ENCODE peak calls at places on chromosomes 5 and 9, in four cellular contexts. One of them, this sample, is unnamed.

GRCh38 chr9:94156549-94157407 is 72.5 kb downstream of the PTPDC1 start:
- DNase-seq in heart left ventricle: peak
- DNase-seq in AG04450: no peak
- DNase-seq in heart right ventricle: peak
- DNase-seq in this sample: no peak

GRCh38 chr5:116301110-116301509 is 216.3 kb downstream of the COMMD10 start:
- DNase-seq in heart left ventricle: no peak
- DNase-seq in AG04450: no peak
- DNase-seq in heart right ventricle: no peak
- DNase-seq in this sample: no peak

GRCh38 chr9:137064027-137064879 is 6.1 kb downstream of the SAPCD2 start:
- DNase-seq in heart left ventricle: peak
- DNase-seq in heart right ventricle: peak
- DNase-seq in AG04450: no peak
- DNase-seq in this sample: no peak

GRCh38 chr5:127428748-127429147 is 88.7 kb upstream of the PRRC1 start:
- DNase-seq in AG04450: no peak
- DNase-seq in heart right ventricle: no peak
- DNase-seq in heart left ventricle: no peak
- DNase-seq in this sample: no peak

GRCh38 chr9:15246243-15246642 is 60.8 kb downstream of the TTC39B start:
- DNase-seq in AG04450: no peak
- DNase-seq in heart left ventricle: no peak
- DNase-seq in heart right ventricle: no peak
- DNase-seq in this sample: no peak

GRCh38 chr5:41519801-41520200 is 9.4 kb upstream of the PLCXD3 start:
- DNase-seq in heart left ventricle: no peak
- DNase-seq in AG04450: no peak
- DNase-seq in heart right ventricle: no peak
- DNase-seq in this sample: no peak

GRCh38 chr9:15192856-15193255 is 114.2 kb downstream of the TTC39B start:
- DNase-seq in heart left ventricle: no peak
- DNase-seq in heart right ventricle: no peak
- DNase-seq in AG04450: no peak
- DNase-seq in this sample: no peak

GRCh38 chr5:151808451-151809169 is 36.9 kb downstream of the G3BP1 start:
- DNase-seq in heart left ventricle: no peak
- DNase-seq in heart right ventricle: no peak
- DNase-seq in AG04450: no peak
- DNase-seq in this sample: no peak

GRCh38 chr5:72501475-72501874 is 5.7 kb downstream of the ZNF366 start:
- DNase-seq in heart right ventricle: no peak
- DNase-seq in AG04450: no peak
- DNase-seq in heart left ventricle: no peak
- DNase-seq in this sample: no peak

GRCh38 chr9:91158946-91159345 is 202.8 kb downstream of the AUH start:
- DNase-seq in heart left ventricle: no peak
- DNase-seq in AG04450: no peak
- DNase-seq in heart right ventricle: no peak
- DNase-seq in this sample: no peak

GRCh38 chr9:69453746-69454145 is 128.7 kb downstream of the ENTREP1 start:
- DNase-seq in AG04450: no peak
- DNase-seq in heart left ventricle: no peak
- DNase-seq in heart right ventricle: no peak
- DNase-seq in this sample: no peak

GRCh38 chr5:73823508-73823925 is 197.5 kb downstream of the ARHGEF28 start:
- DNase-seq in heart left ventricle: no peak
- DNase-seq in AG04450: no peak
- DNase-seq in heart right ventricle: no peak
- DNase-seq in this sample: no peak

GRCh38 chr5:91955610-91956009 is 572.5 kb upstream of the ARRDC3 start:
- DNase-seq in AG04450: no peak
- DNase-seq in heart left ventricle: peak
- DNase-seq in heart right ventricle: peak
- DNase-seq in this sample: no peak

GRCh38 chr5:147391781-147392180 is 118.1 kb downstream of the DPYSL3 start:
- DNase-seq in heart right ventricle: peak
- DNase-seq in AG04450: peak
- DNase-seq in heart left ventricle: peak
- DNase-seq in this sample: no peak

GRCh38 chr5:14501353-14502162 is 80.0 kb upstream of the OTULINL start:
- DNase-seq in heart right ventricle: no peak
- DNase-seq in AG04450: no peak
- DNase-seq in heart left ventricle: no peak
- DNase-seq in this sample: no peak

GRCh38 chr9:101398930-101399640 is 434 bp downstream of the ZNF189 start:
- DNase-seq in AG04450: no peak
- DNase-seq in heart left ventricle: peak
- DNase-seq in heart right ventricle: no peak
- DNase-seq in this sample: no peak

GRCh38 chr5:174364676-174365075 is 319.2 kb downstream of the NSG2 start:
- DNase-seq in AG04450: no peak
- DNase-seq in heart right ventricle: no peak
- DNase-seq in heart left ventricle: no peak
- DNase-seq in this sample: no peak

GRCh38 chr9:33884856-33885701 is 68.1 kb downstream of the UBE2R2 start:
- DNase-seq in heart left ventricle: peak
- DNase-seq in heart right ventricle: no peak
- DNase-seq in AG04450: no peak
- DNase-seq in this sample: no peak

GRCh38 chr9:125428515-125429467 is 167.2 kb downstream of the GAPVD1 start:
- DNase-seq in AG04450: no peak
- DNase-seq in heart right ventricle: no peak
- DNase-seq in heart left ventricle: peak
- DNase-seq in this sample: no peak

GRCh38 chr9:114176601-114177295 is 21.4 kb downstream of the COL27A1 start:
- DNase-seq in AG04450: no peak
- DNase-seq in heart left ventricle: no peak
- DNase-seq in heart right ventricle: no peak
- DNase-seq in this sample: no peak

GRCh38 chr5:135642179-135642505 is 63.4 kb upstream of the CXCL14 start:
- DNase-seq in heart left ventricle: no peak
- DNase-seq in heart right ventricle: no peak
- DNase-seq in AG04450: no peak
- DNase-seq in this sample: no peak

GRCh38 chr5:90438100-90438499 is 28.5 kb upstream of the CETN3 start:
- DNase-seq in heart left ventricle: no peak
- DNase-seq in AG04450: no peak
- DNase-seq in heart right ventricle: no peak
- DNase-seq in this sample: no peak

GRCh38 chr5:87526131-87526530 is 113.4 kb upstream of the CCNH start:
- DNase-seq in heart right ventricle: no peak
- DNase-seq in heart left ventricle: no peak
- DNase-seq in AG04450: no peak
- DNase-seq in this sample: no peak

GRCh38 chr9:7180247-7180646 is 422.5 kb downstream of the KDM4C start:
- DNase-seq in heart right ventricle: no peak
- DNase-seq in heart left ventricle: no peak
- DNase-seq in AG04450: no peak
- DNase-seq in this sample: no peak

GRCh38 chr5:25119654-25120053 is 474.9 kb upstream of the CDH10 start:
- DNase-seq in AG04450: no peak
- DNase-seq in heart right ventricle: no peak
- DNase-seq in heart left ventricle: no peak
- DNase-seq in this sample: no peak

GRCh38 chr5:135356522-135357318 is 42.3 kb downstream of the MACROH2A1 start:
- DNase-seq in heart right ventricle: peak
- DNase-seq in AG04450: no peak
- DNase-seq in heart left ventricle: peak
- DNase-seq in this sample: no peak

GRCh38 chr5:1883120-1883924 is 597 bp upstream of the IRX4 start:
- DNase-seq in heart right ventricle: peak
- DNase-seq in heart left ventricle: peak
- DNase-seq in AG04450: no peak
- DNase-seq in this sample: no peak

DNA sequence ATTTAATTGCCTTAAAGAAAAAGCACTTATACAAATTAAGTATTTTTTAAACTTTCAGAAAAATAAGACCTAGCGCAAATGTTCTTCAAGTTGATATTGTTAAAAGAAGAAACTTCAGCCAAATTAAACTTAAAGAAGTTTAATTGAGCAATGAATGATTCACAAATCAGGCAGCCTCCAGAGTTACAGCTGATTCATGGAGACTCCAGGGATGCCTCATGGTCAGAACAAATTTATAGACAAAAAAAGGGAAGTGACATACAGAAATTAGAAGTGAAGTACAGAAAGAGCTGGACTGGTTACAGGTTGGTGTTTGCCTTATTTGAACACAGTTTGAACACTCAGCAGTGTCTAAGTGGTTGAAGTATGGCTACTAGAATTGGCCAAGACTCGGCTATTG is 60.3 kb downstream of the CDKN2A start:
- DNase-seq in heart left ventricle: no peak
- DNase-seq in AG04450: no peak
- DNase-seq in heart right ventricle: no peak
- DNase-seq in this sample: no peak
- H3K27ac ChIP-seq in heart left ventricle: no peak
- H3K27ac ChIP-seq in AG04450: no peak
- H3K27ac ChIP-seq in heart right ventricle: no peak
- H3K27ac ChIP-seq in this sample: no peak

GRCh38 chr5:17312358-17312757 is 94.9 kb downstream of the BASP1 start:
- DNase-seq in heart left ventricle: no peak
- DNase-seq in AG04450: no peak
- DNase-seq in heart right ventricle: no peak
- DNase-seq in this sample: no peak

GRCh38 chr5:17316973-17317459 is 99.6 kb downstream of the BASP1 start:
- DNase-seq in AG04450: no peak
- DNase-seq in heart right ventricle: no peak
- DNase-seq in heart left ventricle: no peak
- DNase-seq in this sample: no peak

GRCh38 chr5:17317499-17317898 is 100.1 kb downstream of the BASP1 start:
- DNase-seq in heart right ventricle: no peak
- DNase-seq in AG04450: no peak
- DNase-seq in heart left ventricle: no peak
- DNase-seq in this sample: no peak

GRCh38 chr5:17315710-17316221 is 98.3 kb downstream of the BASP1 start:
- DNase-seq in heart left ventricle: no peak
- DNase-seq in AG04450: peak
- DNase-seq in heart right ventricle: no peak
- DNase-seq in this sample: no peak

GRCh38 chr5:17314907-17315471 is 97.6 kb downstream of the BASP1 start:
- DNase-seq in heart right ventricle: no peak
- DNase-seq in AG04450: no peak
- DNase-seq in heart left ventricle: no peak
- DNase-seq in this sample: no peak
- H3K27ac ChIP-seq in heart right ventricle: no peak
- H3K27ac ChIP-seq in AG04450: no peak
- H3K27ac ChIP-seq in heart left ventricle: no peak
- H3K27ac ChIP-seq in this sample: no peak

GRCh38 chr5:112412370-112412769 is 6.7 kb downstream of the EPB41L4A start:
- DNase-seq in heart left ventricle: no peak
- DNase-seq in AG04450: no peak
- DNase-seq in heart right ventricle: no peak
- DNase-seq in this sample: no peak

GRCh38 chr5:112418412-112419049 is 546 bp downstream of the EPB41L4A start:
- DNase-seq in heart left ventricle: peak
- DNase-seq in heart right ventricle: peak
- DNase-seq in AG04450: no peak
- DNase-seq in this sample: no peak

GRCh38 chr5:112413611-112414010 is 5.5 kb downstream of the EPB41L4A start:
- DNase-seq in heart right ventricle: no peak
- DNase-seq in AG04450: no peak
- DNase-seq in heart left ventricle: no peak
- DNase-seq in this sample: no peak

GRCh38 chr5:112417931-112418358 is 1.1 kb downstream of the EPB41L4A start:
- DNase-seq in AG04450: no peak
- DNase-seq in heart left ventricle: peak
- DNase-seq in heart right ventricle: peak
- DNase-seq in this sample: no peak

GRCh38 chr5:112415552-112415951 is 3.5 kb downstream of the EPB41L4A start:
- DNase-seq in heart left ventricle: no peak
- DNase-seq in AG04450: no peak
- DNase-seq in heart right ventricle: no peak
- DNase-seq in this sample: no peak
- H3K27ac ChIP-seq in heart left ventricle: no peak
- H3K27ac ChIP-seq in AG04450: no peak
- H3K27ac ChIP-seq in heart right ventricle: no peak
- H3K27ac ChIP-seq in this sample: no peak

DNA sequence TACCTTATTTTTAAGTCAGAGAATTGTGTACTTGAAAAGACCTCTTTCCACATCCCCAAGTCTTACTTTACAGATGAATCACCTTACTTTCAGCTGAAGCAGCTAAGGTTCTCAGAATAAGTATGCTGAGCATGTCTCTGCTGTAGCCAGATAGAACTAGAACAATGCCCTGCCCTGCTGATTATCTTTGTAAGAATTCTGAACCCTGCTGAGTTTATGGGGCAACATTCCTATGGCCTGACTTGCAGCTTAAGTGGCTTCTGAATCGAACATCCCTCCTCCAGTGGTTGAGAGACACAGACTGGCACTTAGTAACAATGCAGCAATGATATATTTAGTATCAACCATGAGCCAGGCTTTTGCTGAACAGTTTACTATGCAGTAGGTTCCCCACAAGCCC is 592.0 kb upstream of the WWC1 start:
- DNase-seq in heart left ventricle: no peak
- DNase-seq in heart right ventricle: no peak
- DNase-seq in AG04450: peak
- DNase-seq in this sample: no peak
- H3K27ac ChIP-seq in heart left ventricle: peak
- H3K27ac ChIP-seq in heart right ventricle: no peak
- H3K27ac ChIP-seq in AG04450: peak
- H3K27ac ChIP-seq in this sample: no peak

GRCh38 chr9:92605224-92605623 is 64.7 kb downstream of the IPPK start:
- DNase-seq in heart left ventricle: no peak
- DNase-seq in heart right ventricle: no peak
- DNase-seq in AG04450: no peak
- DNase-seq in this sample: no peak

GRCh38 chr9:92607088-92607487 is 62.8 kb downstream of the IPPK start:
- DNase-seq in heart right ventricle: no peak
- DNase-seq in heart left ventricle: peak
- DNase-seq in AG04450: no peak
- DNase-seq in this sample: no peak

GRCh38 chr9:92609142-92609500 is 60.8 kb downstream of the IPPK start:
- DNase-seq in heart left ventricle: peak
- DNase-seq in heart right ventricle: no peak
- DNase-seq in AG04450: no peak
- DNase-seq in this sample: no peak

GRCh38 chr9:92608221-92609141 is 61.5 kb downstream of the IPPK start:
- DNase-seq in heart left ventricle: peak
- DNase-seq in heart right ventricle: peak
- DNase-seq in AG04450: no peak
- DNase-seq in this sample: no peak

DNA sequence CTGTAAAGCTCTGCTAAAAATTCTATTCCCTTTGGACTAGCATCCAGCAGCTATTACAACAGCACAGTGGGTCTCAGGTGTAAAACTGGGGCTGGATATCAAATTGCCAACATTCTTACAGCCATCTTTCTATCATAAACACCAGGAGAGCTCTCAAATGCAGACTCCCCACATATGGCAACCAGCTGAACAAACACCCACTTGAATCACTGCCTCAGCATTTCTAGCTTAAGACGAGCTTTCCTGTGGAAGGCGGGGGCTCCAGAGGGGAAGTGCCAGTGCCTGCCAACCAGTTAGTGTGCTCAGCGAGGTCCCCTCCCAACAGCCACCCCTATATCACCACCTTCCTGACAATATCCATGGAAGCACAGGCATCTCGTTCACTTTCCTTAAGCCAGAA is 62.2 kb downstream of the IPPK start:
- DNase-seq in heart right ventricle: no peak
- DNase-seq in AG04450: peak
- DNase-seq in heart left ventricle: peak
- DNase-seq in this sample: no peak
- H3K27ac ChIP-seq in heart right ventricle: peak
- H3K27ac ChIP-seq in AG04450: no peak
- H3K27ac ChIP-seq in heart left ventricle: peak
- H3K27ac ChIP-seq in this sample: no peak